ENCODE peak calls at places on chromosomes 7 and 10, in nine cellular contexts. X is lower leg skin, Z is sigmoid colon, G is heart left ventricle, Q is suprapubic skin, D is AG04450, U is progenitor cell of endocrine pancreas, K is chondrocyte, Y is A549. A is an unnamed sample.

GRCh38 chr7:84187087-84187805 is 7.3 kb downstream of the SEMA3A start:
- DNase-seq in X (no peak), G (no peak), Y (no peak), U (no peak), Q (no peak), Z (no peak), K (no peak), D (no peak), A (no peak)

GRCh38 chr10:116892873-116893685 is 43.8 kb downstream of the ENO4 start:
- DNase-seq in Q (no peak), K (no peak), D (no peak), Z (no peak), Y (no peak), G (no peak), X (no peak), U (no peak), A (peak)

GRCh38 chr10:34875061-34875460 is 60.0 kb upstream of the PARD3 start:
- DNase-seq in U (no peak), K (no peak), Q (no peak), Z (no peak), G (no peak), X (peak), D (no peak), Y (no peak), A (no peak)

GRCh38 chr7:1705339-1705738 is 35.3 kb downstream of the ELFN1 start:
- DNase-seq in G (no peak), Z (peak), U (no peak), K (peak), D (no peak), Q (peak), Y (no peak), X (peak), A (no peak)

GRCh38 chr7:79452032-79452494 is 1.4 kb downstream of the MAGI2 start:
- DNase-seq in K (peak), Y (peak), X (peak), U (peak), Z (peak), G (peak), D (peak), Q (peak), A (peak)

GRCh38 chr10:62384057-62384446 is 9.9 kb downstream of the ZNF365 start:
- DNase-seq in X (no peak), Z (no peak), D (peak), Q (no peak), Y (no peak), K (no peak), U (no peak), G (no peak), A (no peak)

GRCh38 chr10:29257784-29258135 is 31.1 kb upstream of the LYZL1 start:
- DNase-seq in Z (no peak), K (no peak), U (no peak), Q (no peak), Y (no peak), G (no peak), X (no peak), D (no peak), A (no peak)

GRCh38 chr7:36746347-36746746 is 22.1 kb upstream of the AOAH start:
- DNase-seq in X (no peak), Y (no peak), U (no peak), Z (no peak), K (no peak), G (no peak), D (no peak), Q (no peak), A (no peak)

GRCh38 chr7:88329532-88330463 is 23.1 kb upstream of the STEAP4 start:
- DNase-seq in X (no peak), G (no peak), Y (no peak), Q (no peak), Z (no peak), D (no peak), U (no peak), K (no peak), A (no peak)

GRCh38 chr7:2645274-2645868 is 13.6 kb downstream of the TTYH3 start:
- DNase-seq in U (no peak), D (no peak), K (no peak), Q (no peak), X (no peak), Y (no peak), G (no peak), Z (no peak), A (peak)

GRCh38 chr10:45441791-45442190 is 67.8 kb downstream of the ALOX5 start:
- DNase-seq in D (no peak), U (no peak), Z (no peak), Q (no peak), Y (no peak), X (no peak), K (no peak), G (no peak), A (no peak)

GRCh38 chr7:30459591-30460245 is 18.9 kb downstream of the NOD1 start:
- DNase-seq in Z (peak), G (no peak), U (no peak), Y (peak), D (peak), K (no peak), X (peak), Q (no peak), A (no peak)

GRCh38 chr10:1057106-1057657 is 997 bp downstream of the WDR37 start:
- DNase-seq in Y (peak), G (no peak), Z (no peak), U (no peak), K (no peak), Q (no peak), X (no peak), D (no peak), A (peak)

GRCh38 chr10:35643151-35643975 is 1.3 kb upstream of the FZD8 start:
- DNase-seq in G (peak), Z (peak), X (peak), U (peak), Q (no peak), D (no peak), K (no peak), Y (peak), A (peak)

GRCh38 chr7:157432541-157432956 is 95.7 kb downstream of the DNAJB6 start:
- DNase-seq in U (no peak), D (peak), X (peak), K (peak), Q (peak), G (no peak), Z (peak), Y (peak), A (peak)

GRCh38 chr10:5620966-5621365 is 45.4 kb downstream of the ASB13 start:
- DNase-seq in Z (no peak), Q (no peak), K (peak), G (no peak), D (no peak), X (no peak), U (no peak), Y (no peak), A (no peak)

GRCh38 chr10:130854151-130854550 is 457.4 kb downstream of the TCERG1L start:
- DNase-seq in U (no peak), Z (no peak), D (no peak), X (no peak), Y (no peak), G (no peak), Q (no peak), K (no peak), A (no peak)

GRCh38 chr10:87531908-87532622 is 27.4 kb downstream of the MINPP1 start:
- DNase-seq in G (peak), X (no peak), U (no peak), Z (peak), K (no peak), Q (no peak), Y (no peak), D (no peak), A (no peak)

GRCh38 chr7:26200113-26200443 is 468 bp downstream of the HNRNPA2B1 start:
- DNase-seq in Q (peak), X (peak), G (peak), Z (peak), Y (no peak), U (peak), K (no peak), D (no peak), A (peak)

GRCh38 chr10:35453855-35454532 is 117.7 kb downstream of the CCNY start:
- DNase-seq in U (no peak), D (no peak), Z (no peak), G (no peak), K (no peak), Q (no peak), X (peak), Y (no peak), A (no peak)

GRCh38 chr7:93442478-93443224 is 131.9 kb downstream of the CALCR start:
- DNase-seq in Y (peak), U (peak), D (no peak), G (no peak), Z (no peak), K (no peak), X (no peak), Q (no peak), A (peak)

GRCh38 chr10:100980327-100981110 is 6.8 kb downstream of the MRPL43 start:
- DNase-seq in Y (no peak), K (peak), Q (peak), G (no peak), U (no peak), D (no peak), X (peak), Z (peak), A (no peak)

GRCh38 chr7:6649241-6649961 is 12.3 kb downstream of the ZNF316 start:
- DNase-seq in K (peak), U (no peak), Y (no peak), Z (peak), G (no peak), X (no peak), D (no peak), Q (no peak), A (no peak)

GRCh38 chr10:12448729-12449391 is 99.5 kb downstream of the CAMK1D start:
- DNase-seq in X (no peak), Y (peak), Q (no peak), D (peak), G (no peak), Z (no peak), K (no peak), U (no peak), A (no peak)

GRCh38 chr7:137801003-137801402 is 45.8 kb downstream of the DGKI start:
- DNase-seq in X (no peak), Z (no peak), G (no peak), D (no peak), U (no peak), K (no peak), Y (no peak), Q (no peak), A (no peak)

GRCh38 chr7:99027241-99027640 is 116.7 kb downstream of the SMURF1 start:
- DNase-seq in X (peak), Y (no peak), K (no peak), D (no peak), Q (no peak), Z (no peak), U (no peak), G (no peak), A (no peak)

GRCh38 chr10:24430591-24430990 is 221.7 kb downstream of the KIAA1217 start:
- DNase-seq in Y (no peak), Z (no peak), Q (no peak), K (no peak), G (no peak), D (no peak), U (no peak), X (no peak), A (no peak)

GRCh38 chr7:124992881-124993562 is 63.4 kb upstream of the POT1 start:
- DNase-seq in Z (no peak), X (no peak), Y (peak), D (peak), K (no peak), G (no peak), Q (no peak), U (no peak), A (no peak)

GRCh38 chr7:56081626-56082340 is 11.0 kb downstream of the PHKG1 start:
- DNase-seq in D (no peak), K (peak), G (no peak), Q (no peak), Z (peak), X (no peak), U (no peak), Y (no peak), A (no peak)

GRCh38 chr7:110987130-110987693 is 103.7 kb upstream of the LRRN3 start:
- DNase-seq in K (no peak), Q (no peak), X (no peak), U (no peak), Z (no peak), D (no peak), Y (no peak), G (no peak), A (no peak)

GRCh38 chr10:91194497-91195179 is 25.8 kb upstream of the PCGF5 start:
- DNase-seq in U (no peak), Q (no peak), Y (no peak), Z (no peak), G (no peak), D (no peak), X (no peak), K (no peak), A (no peak)

GRCh38 chr7:108051449-108051848 is 48.5 kb upstream of the LAMB1 start:
- DNase-seq in U (no peak), Z (no peak), G (no peak), Q (no peak), D (no peak), Y (no peak), K (no peak), X (no peak), A (no peak)

GRCh38 chr10:43902842-43903241 is 254.2 kb upstream of the ZNF32 start:
- DNase-seq in X (no peak), U (no peak), K (no peak), Y (no peak), G (no peak), Q (no peak), Z (no peak), D (no peak), A (no peak)

GRCh38 chr10:109961181-109962001 is 38.1 kb upstream of the XPNPEP1 start:
- DNase-seq in Q (no peak), Z (no peak), G (no peak), Y (no peak), D (no peak), U (no peak), X (no peak), K (no peak), A (no peak)

GRCh38 chr7:71682181-71682580 is 550.2 kb downstream of the GALNT17 start:
- DNase-seq in Z (no peak), U (no peak), Q (no peak), Y (no peak), X (no peak), K (no peak), G (no peak), D (no peak), A (no peak)

DNA sequence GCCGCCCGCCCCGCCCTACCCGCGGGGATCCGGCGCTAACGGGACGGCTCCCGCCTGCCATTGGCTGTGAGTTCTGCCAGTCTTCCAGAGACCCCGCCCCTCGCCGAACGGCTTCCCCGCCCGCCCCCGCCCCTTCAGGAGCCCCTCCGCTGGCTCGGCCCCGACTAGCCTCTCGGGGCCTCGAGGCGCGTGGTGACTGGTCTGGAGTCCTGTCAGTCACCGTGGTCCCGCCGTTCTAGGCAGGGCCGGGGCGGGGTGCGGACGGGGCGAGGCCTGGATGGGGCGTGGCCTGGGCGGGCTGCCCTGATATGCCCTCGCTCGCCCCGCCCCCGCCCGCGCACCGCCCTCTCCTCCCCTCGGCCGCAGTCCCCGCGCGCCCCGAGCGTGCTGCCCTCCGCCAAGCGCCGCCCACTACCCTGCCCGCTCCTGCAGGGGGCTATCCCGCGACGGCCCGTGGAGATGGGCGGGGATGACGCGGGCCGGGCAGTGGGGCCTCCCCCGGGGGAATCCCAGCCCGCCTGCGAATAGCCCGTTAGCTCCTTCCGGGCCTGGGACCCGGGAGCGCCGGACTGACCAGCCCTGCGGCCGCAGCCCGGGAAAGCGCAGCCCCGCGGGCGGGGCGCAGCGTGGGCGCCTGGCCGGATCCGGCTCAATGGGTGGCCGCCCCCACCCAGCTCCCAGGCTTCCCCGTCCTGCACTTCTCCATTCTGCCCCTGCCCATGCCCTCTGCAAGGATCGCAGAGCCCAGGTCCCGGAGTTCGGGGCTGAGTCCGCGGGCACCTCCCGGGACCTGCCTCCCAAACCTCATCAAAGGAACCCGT is 444 bp upstream of the HIP1 start:
- DNase-seq in D (peak), Q (peak), Z (peak), Y (peak), X (peak), G (peak), K (peak), U (peak), A (peak)
- TF ChIP-seq CTCF in D (no peak), Q (no peak), Z (no peak), Y (no peak), X (no peak), G (no peak), K (peak), U (peak), A (no peak)

GRCh38 chr10:70286616-70287015 is 2.8 kb upstream of the NPFFR1 start:
- DNase-seq in G (no peak), D (no peak), U (no peak), Q (no peak), Z (no peak), Y (no peak), X (no peak), K (no peak), A (no peak)

GRCh38 chr10:70284542-70285150 is 842 bp upstream of the NPFFR1 start:
- DNase-seq in Z (no peak), G (no peak), Y (no peak), U (no peak), D (no peak), X (no peak), K (no peak), Q (no peak), A (no peak)

GRCh38 chr10:70285432-70285831 is 1.6 kb upstream of the NPFFR1 start:
- DNase-seq in G (no peak), K (no peak), X (no peak), U (no peak), Z (peak), Q (no peak), Y (no peak), D (no peak), A (no peak)

GRCh38 chr10:70283071-70283444 is 746 bp downstream of the NPFFR1 start:
- DNase-seq in U (no peak), K (no peak), D (no peak), X (no peak), Z (no peak), Y (no peak), Q (no peak), G (no peak), A (no peak)

DNA sequence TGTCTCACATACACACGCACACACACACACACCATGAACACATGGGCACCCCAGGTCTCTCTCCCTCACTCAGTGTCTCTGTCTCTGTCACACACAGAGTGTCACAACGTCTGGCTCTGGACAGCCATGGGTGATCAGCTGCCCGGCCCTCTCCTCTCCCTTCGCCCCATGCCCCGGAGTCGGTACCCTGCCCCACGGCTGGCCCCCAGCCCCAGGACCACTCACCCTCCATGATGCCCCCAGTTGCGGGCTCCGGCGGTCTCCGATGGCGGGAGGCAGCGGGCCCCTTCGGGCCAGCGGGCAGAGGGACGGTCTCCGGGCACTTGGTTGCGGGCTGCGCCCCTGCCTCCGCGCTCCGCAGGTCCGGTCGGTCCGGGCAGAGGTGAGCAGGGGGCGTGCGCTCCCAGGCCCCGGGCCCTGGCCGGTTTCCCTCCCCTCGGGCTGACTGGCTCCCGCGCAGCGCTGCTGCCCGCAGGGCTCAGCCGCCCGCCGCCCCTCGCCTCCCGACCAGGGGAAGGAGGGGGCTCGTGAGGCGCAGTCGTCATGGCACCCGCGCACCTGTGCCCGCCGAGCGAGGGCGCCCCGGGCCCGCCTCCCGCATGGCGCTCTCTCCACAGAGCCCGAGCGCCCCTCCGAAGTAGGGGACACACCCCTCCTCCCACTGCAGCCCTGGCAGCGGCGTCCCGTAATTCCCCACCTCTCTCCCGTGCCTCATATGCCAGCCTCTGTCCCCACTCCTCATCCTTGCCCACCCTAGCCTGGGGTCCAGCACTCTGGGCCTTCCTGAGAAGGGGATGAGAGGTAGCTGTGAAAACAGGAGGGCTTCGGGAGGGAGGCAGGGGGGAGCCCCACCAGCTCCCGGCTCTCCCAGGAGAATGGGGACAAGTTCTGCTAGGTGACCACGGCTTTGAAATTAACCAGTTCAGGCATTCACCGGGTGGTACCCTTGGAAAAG is at the start of gene NPFFR1:
- DNase-seq in Q (no peak), D (no peak), U (peak), K (no peak), G (no peak), X (no peak), Z (no peak), Y (no peak), A (peak)
- TF ChIP-seq CTCF in Q (no peak), D (no peak), U (no peak), K (no peak), G (no peak), X (no peak), Z (no peak), Y (no peak), A (no peak)

GRCh38 chr7:141976524-141977245 is 3.1 kb upstream of the TAS2R38 start:
- DNase-seq in G (no peak), X (no peak), Z (no peak), U (no peak), Y (no peak), Q (no peak), D (no peak), K (no peak), A (no peak)

GRCh38 chr7:141975806-141976523 is 2.4 kb upstream of the TAS2R38 start:
- DNase-seq in Y (peak), Z (no peak), U (peak), D (no peak), G (peak), X (peak), Q (no peak), K (no peak), A (peak)

GRCh38 chr7:141978351-141978750 is 4.8 kb upstream of the TAS2R38 start:
- DNase-seq in Q (no peak), Z (no peak), X (no peak), Y (no peak), G (no peak), K (no peak), U (no peak), D (no peak), A (no peak)

GRCh38 chr7:141973673-141974072 is at the start of gene TAS2R38:
- DNase-seq in U (no peak), K (no peak), Y (no peak), Z (no peak), Q (no peak), D (no peak), G (no peak), X (no peak), A (no peak)

GRCh38 chr7:141974831-141975230 is 1.3 kb upstream of the TAS2R38 start:
- DNase-seq in Q (no peak), U (no peak), K (no peak), Z (no peak), Y (no peak), D (no peak), G (no peak), X (no peak), A (peak)
- TF ChIP-seq CTCF in Q (no peak), U (peak), K (peak), Z (no peak), Y (peak), D (no peak), G (no peak), X (no peak), A (peak)

DNA sequence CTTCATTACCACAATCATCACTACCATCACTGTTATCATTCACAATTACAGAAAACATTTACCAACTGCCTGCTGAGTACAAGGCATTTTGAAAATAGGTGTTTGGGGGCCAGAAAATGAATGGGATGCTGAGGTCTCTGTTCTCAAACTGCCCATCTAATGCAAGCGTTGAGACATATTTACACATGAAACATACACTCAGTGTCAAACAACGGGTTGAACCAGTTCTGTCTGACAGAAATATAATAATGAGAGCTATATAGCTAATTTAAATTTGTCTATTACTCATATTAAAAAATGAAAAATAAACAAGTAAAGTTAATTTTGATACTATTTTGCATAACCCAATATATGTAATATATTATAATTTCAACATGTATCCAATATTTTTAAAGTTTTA is 303.1 kb downstream of the KCNMA1 start:
- DNase-seq in G (no peak), Q (no peak), Y (no peak), D (no peak), Z (no peak), U (no peak), K (no peak), X (no peak), A (no peak)
- TF ChIP-seq CTCF in G (no peak), Q (no peak), Y (no peak), D (no peak), Z (no peak), U (no peak), K (no peak), X (no peak), A (no peak)